ENCODE peak calls at places on chromosomes 16 and 17, in four cellular contexts. One of them, this sample, is unnamed. For H3K36me3, the result is how much of the 10 kb centered on the place peaks cover.

GRCh38 chr16:10180771-10181163 is 1.5 kb downstream of the GRIN2A start:
- DNase-seq in HCT116: no peak
- DNase-seq in K562: peak
- DNase-seq in HepG2: peak
- DNase-seq in this sample: no peak

GRCh38 chr17:33234930-33235685 is 58.0 kb downstream of the ASIC2 start:
- DNase-seq in HCT116: no peak
- DNase-seq in K562: no peak
- DNase-seq in HepG2: no peak
- DNase-seq in this sample: peak

GRCh38 chr16:66895999-66896398 is 15.7 kb downstream of the PDP2 start:
- DNase-seq in HCT116: no peak
- DNase-seq in K562: no peak
- DNase-seq in HepG2: no peak
- DNase-seq in this sample: no peak

GRCh38 chr17:37562016-37562745 is 47.0 kb downstream of the SYNRG start:
- DNase-seq in HCT116: no peak
- DNase-seq in K562: no peak
- DNase-seq in HepG2: no peak
- DNase-seq in this sample: no peak

GRCh38 chr17:76191891-76192290 is 48.4 kb downstream of the RNF157 start:
- DNase-seq in HCT116: no peak
- DNase-seq in K562: no peak
- DNase-seq in HepG2: no peak
- DNase-seq in this sample: no peak

GRCh38 chr16:27335349-27336052 is 21.7 kb downstream of the IL4R start:
- DNase-seq in HCT116: no peak
- DNase-seq in K562: no peak
- DNase-seq in HepG2: no peak
- DNase-seq in this sample: no peak

GRCh38 chr17:42281571-42282096 is 5.4 kb upstream of the STAT5B start:
- DNase-seq in HCT116: no peak
- DNase-seq in K562: no peak
- DNase-seq in HepG2: no peak
- DNase-seq in this sample: no peak

GRCh38 chr16:15608398-15609285 is 34.3 kb downstream of the MARF1 start:
- DNase-seq in HCT116: no peak
- DNase-seq in K562: no peak
- DNase-seq in HepG2: peak
- DNase-seq in this sample: no peak

GRCh38 chr17:48990882-48991357 is 6.3 kb upstream of the IGF2BP1 start:
- DNase-seq in HCT116: no peak
- DNase-seq in K562: peak
- DNase-seq in HepG2: no peak
- DNase-seq in this sample: no peak

GRCh38 chr17:82320956-82321927 is 3.8 kb upstream of the CD7 start:
- DNase-seq in HCT116: no peak
- DNase-seq in K562: peak
- DNase-seq in HepG2: no peak
- DNase-seq in this sample: no peak

GRCh38 chr17:19242926-19243325 is 5.8 kb downstream of the EPN2 start:
- DNase-seq in HCT116: no peak
- DNase-seq in K562: no peak
- DNase-seq in HepG2: no peak
- DNase-seq in this sample: no peak

GRCh38 chr17:2608350-2608913 is 15.0 kb downstream of the PAFAH1B1 start:
- DNase-seq in HCT116: no peak
- DNase-seq in K562: no peak
- DNase-seq in HepG2: no peak
- DNase-seq in this sample: no peak

GRCh38 chr16:81602377-81602776 is 157.8 kb downstream of the CMIP start:
- DNase-seq in HCT116: no peak
- DNase-seq in K562: no peak
- DNase-seq in HepG2: no peak
- DNase-seq in this sample: no peak

GRCh38 chr16:51151951-51152663 is 1.0 kb upstream of the SALL1 start:
- DNase-seq in HCT116: no peak
- DNase-seq in K562: no peak
- DNase-seq in HepG2: peak
- DNase-seq in this sample: no peak

GRCh38 chr16:56389554-56389953 is 35.8 kb downstream of the AMFR start:
- DNase-seq in HCT116: no peak
- DNase-seq in K562: no peak
- DNase-seq in HepG2: no peak
- DNase-seq in this sample: no peak

GRCh38 chr17:50173335-50173941 is 7.6 kb downstream of the SGCA start:
- DNase-seq in HCT116: no peak
- DNase-seq in K562: no peak
- DNase-seq in HepG2: no peak
- DNase-seq in this sample: no peak

GRCh38 chr17:67456889-67457288 is 79.8 kb downstream of the PITPNC1 start:
- DNase-seq in HCT116: no peak
- DNase-seq in K562: no peak
- DNase-seq in HepG2: no peak
- DNase-seq in this sample: no peak

GRCh38 chr17:628507-628941 is 86.1 kb downstream of the VPS53 start:
- DNase-seq in HCT116: no peak
- DNase-seq in K562: no peak
- DNase-seq in HepG2: no peak
- DNase-seq in this sample: no peak

GRCh38 chr17:64148699-64149098 is 18.8 kb upstream of the ERN1 start:
- DNase-seq in HCT116: no peak
- DNase-seq in K562: no peak
- DNase-seq in HepG2: no peak
- DNase-seq in this sample: no peak

GRCh38 chr17:48062273-48062672 is 14.1 kb downstream of the NFE2L1 start:
- DNase-seq in HCT116: no peak
- DNase-seq in K562: no peak
- DNase-seq in HepG2: no peak
- DNase-seq in this sample: no peak

GRCh38 chr16:48384305-48384981 is 770 bp downstream of the SIAH1 start:
- DNase-seq in HCT116: no peak
- DNase-seq in K562: peak
- DNase-seq in HepG2: peak
- DNase-seq in this sample: no peak

GRCh38 chr16:29230671-29231091 is 175.8 kb downstream of the NPIPB11 start:
- DNase-seq in HCT116: no peak
- DNase-seq in K562: no peak
- DNase-seq in HepG2: no peak
- DNase-seq in this sample: no peak

GRCh38 chr16:22425847-22426246 is 51.4 kb upstream of the CDR2 start:
- DNase-seq in HCT116: no peak
- DNase-seq in K562: no peak
- DNase-seq in HepG2: no peak
- DNase-seq in this sample: no peak

GRCh38 chr16:19926449-19927390 is 42.1 kb upstream of the GPRC5B start:
- DNase-seq in HCT116: peak
- DNase-seq in K562: no peak
- DNase-seq in HepG2: peak
- DNase-seq in this sample: no peak

GRCh38 chr16:46577988-46578579 is 43.1 kb downstream of the SHCBP1 start:
- DNase-seq in HCT116: no peak
- DNase-seq in K562: no peak
- DNase-seq in HepG2: no peak
- DNase-seq in this sample: no peak

GRCh38 chr16:88276591-88276990 is 106.2 kb upstream of the ZNF469 start:
- DNase-seq in HCT116: no peak
- DNase-seq in K562: no peak
- DNase-seq in HepG2: no peak
- DNase-seq in this sample: no peak

GRCh38 chr17:9116311-9116820 is 95.1 kb downstream of the NTN1 start:
- DNase-seq in HCT116: no peak
- DNase-seq in K562: no peak
- DNase-seq in HepG2: no peak
- DNase-seq in this sample: no peak

GRCh38 chr16:74865922-74866598 is 91.4 kb upstream of the FA2H start:
- DNase-seq in HCT116: no peak
- DNase-seq in K562: no peak
- DNase-seq in HepG2: peak
- DNase-seq in this sample: no peak

GRCh38 chr16:75097941-75098897 is 18.4 kb downstream of the LDHD start:
- DNase-seq in HCT116: no peak
- DNase-seq in K562: no peak
- DNase-seq in HepG2: no peak
- DNase-seq in this sample: no peak

GRCh38 chr16:89152831-89153700 is 18.5 kb upstream of the CDH15 start:
- DNase-seq in HCT116: no peak
- DNase-seq in K562: no peak
- DNase-seq in HepG2: no peak
- DNase-seq in this sample: no peak

GRCh38 chr17:49076575-49077384 is 55.8 kb upstream of the B4GALNT2 start:
- DNase-seq in HCT116: no peak
- DNase-seq in K562: no peak
- DNase-seq in HepG2: no peak
- DNase-seq in this sample: peak

GRCh38 chr17:5291683-5292082 is 9.6 kb downstream of the RABEP1 start:
- DNase-seq in HCT116: no peak
- DNase-seq in K562: no peak
- DNase-seq in HepG2: no peak
- DNase-seq in this sample: no peak

DNA sequence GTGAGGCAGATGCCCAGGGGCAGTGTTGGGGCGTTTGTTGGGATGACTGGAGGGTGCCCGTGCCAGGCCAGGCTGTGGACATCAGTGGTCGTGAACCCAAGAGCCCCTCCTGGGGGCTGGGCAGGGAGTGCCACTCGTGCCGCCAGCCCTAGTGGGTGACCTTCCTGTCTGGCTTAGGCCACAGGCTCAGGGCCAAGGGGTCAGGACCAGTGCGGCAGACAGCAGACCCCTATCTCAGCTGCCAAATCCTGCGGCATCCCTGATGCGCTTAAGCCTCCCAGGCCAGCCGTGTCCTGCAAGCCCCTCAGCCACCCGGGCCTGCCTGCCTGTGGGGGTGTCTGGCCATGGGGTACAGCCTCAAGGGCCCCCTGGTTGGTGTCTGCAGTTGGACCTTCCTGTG is 14.7 kb downstream of the PRSS27 start:
- DNase-seq in HCT116: no peak
- DNase-seq in K562: no peak
- DNase-seq in HepG2: no peak
- DNase-seq in this sample: no peak
- H3K36me3 ChIP-seq in HCT116: under half
- H3K36me3 ChIP-seq in K562: half or more
- H3K36me3 ChIP-seq in HepG2: under half
- H3K36me3 ChIP-seq in this sample: under half

GRCh38 chr17:77453613-77454559 is 313.1 kb downstream of the SEC14L1 start:
- DNase-seq in HCT116: no peak
- DNase-seq in K562: peak
- DNase-seq in HepG2: peak
- DNase-seq in this sample: no peak
- TF ChIP-seq TCF7L2 in HCT116: no peak
- TF ChIP-seq TCF7L2 in K562: no peak
- TF ChIP-seq TCF7L2 in HepG2: no peak
- TF ChIP-seq TCF7L2 in this sample: no peak

GRCh38 chr16:4314532-4315184 is 1.2 kb upstream of the GLIS2 start:
- DNase-seq in HCT116: peak
- DNase-seq in K562: no peak
- DNase-seq in HepG2: no peak
- DNase-seq in this sample: no peak

GRCh38 chr16:4316732-4317461 is 1.0 kb downstream of the GLIS2 start:
- DNase-seq in HCT116: no peak
- DNase-seq in K562: no peak
- DNase-seq in HepG2: no peak
- DNase-seq in this sample: no peak

GRCh38 chr16:4313563-4314531 is 2.0 kb upstream of the GLIS2 start:
- DNase-seq in HCT116: peak
- DNase-seq in K562: peak
- DNase-seq in HepG2: peak
- DNase-seq in this sample: no peak

GRCh38 chr16:4316103-4316731 is 350 bp downstream of the GLIS2 start:
- DNase-seq in HCT116: no peak
- DNase-seq in K562: peak
- DNase-seq in HepG2: no peak
- DNase-seq in this sample: no peak

GRCh38 chr16:4315185-4316102 is at the start of gene GLIS2:
- DNase-seq in HCT116: peak
- DNase-seq in K562: peak
- DNase-seq in HepG2: no peak
- DNase-seq in this sample: no peak
- TF ChIP-seq POLR2AphosphoS5 in HCT116: peak
- TF ChIP-seq POLR2AphosphoS5 in K562: no peak
- TF ChIP-seq POLR2AphosphoS5 in HepG2: no peak
- TF ChIP-seq POLR2AphosphoS5 in this sample: peak

GRCh38 chr16:58579587-58579986 is 50.0 kb downstream of the CNOT1 start:
- DNase-seq in HCT116: no peak
- DNase-seq in K562: no peak
- DNase-seq in HepG2: no peak
- DNase-seq in this sample: no peak
- H3K36me3 ChIP-seq in HCT116: half or more
- H3K36me3 ChIP-seq in K562: half or more
- H3K36me3 ChIP-seq in HepG2: half or more
- H3K36me3 ChIP-seq in this sample: half or more

This sample was measured in Panc1.